ENCODE peak calls at places on chromosomes 2 and 18, in seven cellular contexts. P is GM23248; M is HS-5; X is prostate gland; L is activated CD8-positive, alpha-beta T cell treated with anti-CD3 and anti-CD28 coated beads, Interleukin-2, amount 10 ng/mL, durations not matched to agents 7 days and 5 days; D is GM03348; I is uterus. V is an unnamed sample.
A peak's percentile ranks its signal among the peaks of the same experiment; 100 is the strongest.

GRCh38 chr2:143433158-143433557 is 303.9 kb downstream of the ARHGAP15 start:
- DNase-seq in D (no peak), P (no peak), X (no peak), L (no peak), I (no peak), M (no peak), V (no peak)

GRCh38 chr2:163878718-163879117 is 142.9 kb upstream of the FIGN start:
- DNase-seq in P (peak; percentile 25), L (no peak), D (no peak), X (no peak), M (no peak), I (no peak), V (no peak)

GRCh38 chr2:111185496-111186022 is 64.8 kb downstream of the BCL2L11 start:
- DNase-seq in M (no peak), L (no peak), P (no peak), D (no peak), I (no peak), X (peak; percentile 70), V (no peak)

GRCh38 chr2:46634905-46635304 is 155.5 kb downstream of the TMEM247 start:
- DNase-seq in L (no peak), X (no peak), I (no peak), P (no peak), M (no peak), D (no peak), V (no peak)

GRCh38 chr18:48488388-48488850 is 50.4 kb upstream of the CTIF start:
- DNase-seq in L (no peak), P (peak; percentile 87), M (peak; percentile 80), I (peak; percentile 40), X (peak; percentile 54), D (peak; percentile 77), V (peak; percentile 59)

GRCh38 chr18:54209471-54210180 is 14.8 kb downstream of the MBD2 start:
- DNase-seq in P (peak; percentile 38), D (peak; percentile 17), M (no peak), I (no peak), L (no peak), X (no peak), V (no peak)

GRCh38 chr2:206457188-206457634 is 13.9 kb downstream of the ADAM23 start:
- DNase-seq in L (no peak), X (no peak), I (no peak), M (no peak), P (no peak), D (no peak), V (no peak)

GRCh38 chr2:226320073-226320948 is 479.3 kb downstream of the IRS1 start:
- DNase-seq in X (no peak), I (no peak), M (no peak), L (no peak), P (no peak), D (no peak), V (no peak)

GRCh38 chr2:241555711-241556110 is 2.8 kb upstream of the BOK start:
- DNase-seq in M (no peak), X (no peak), I (no peak), P (no peak), D (no peak), L (no peak), V (no peak)

GRCh38 chr18:61893971-61894750 is 1.4 kb upstream of the RNF152 start:
- DNase-seq in L (peak; percentile 69), I (peak; percentile 89), M (no peak), X (peak; percentile 91), D (peak; percentile 97), P (peak; percentile 83), V (peak; percentile 89)

GRCh38 chr2:217934321-217935131 is 68.3 kb downstream of the TNS1 start:
- DNase-seq in I (peak; percentile 86), D (peak; percentile 92), X (no peak), P (peak; percentile 98), L (no peak), M (peak; percentile 86), V (peak; percentile 93)

GRCh38 chr2:67954125-67954748 is 108.6 kb downstream of the C1D start:
- DNase-seq in M (no peak), L (no peak), D (no peak), X (peak; percentile 11), I (no peak), P (no peak), V (no peak)

GRCh38 chr2:66982766-66983165 is 414.4 kb upstream of the ETAA1 start:
- DNase-seq in X (no peak), P (peak; percentile 34), L (no peak), I (no peak), D (peak; percentile 5), M (no peak), V (no peak)

GRCh38 chr18:78659748-78660147 is 319.9 kb upstream of the SALL3 start:
- DNase-seq in X (peak; percentile 27), L (peak; percentile 26), D (no peak), M (no peak), P (no peak), I (no peak), V (no peak)

GRCh38 chr2:234191819-234192407 is 141.4 kb downstream of the SPP2 start:
- DNase-seq in D (no peak), M (no peak), L (no peak), P (no peak), I (no peak), X (no peak), V (peak; percentile 19)

GRCh38 chr18:76654536-76654935 is 159.5 kb upstream of the ZNF516 start:
- DNase-seq in M (no peak), P (peak; percentile 14), D (no peak), I (no peak), L (no peak), X (no peak), V (no peak)

GRCh38 chr2:71064110-71064611 is 4.3 kb upstream of the NAGK start:
- DNase-seq in I (no peak), D (no peak), M (no peak), L (no peak), P (no peak), X (no peak), V (no peak)

GRCh38 chr2:19346983-19347618 is 11.3 kb downstream of the OSR1 start:
- DNase-seq in L (no peak), X (no peak), I (no peak), P (no peak), M (no peak), D (no peak), V (no peak)

GRCh38 chr2:52386433-52386832 is 1354.5 kb upstream of the NRXN1 start:
- DNase-seq in P (no peak), I (no peak), L (no peak), X (no peak), M (no peak), D (no peak), V (no peak)

GRCh38 chr2:18356676-18357075 is 203.8 kb downstream of the RDH14 start:
- DNase-seq in I (no peak), L (no peak), X (no peak), D (peak; percentile 19), M (no peak), P (peak; percentile 56), V (no peak)

GRCh38 chr2:218834685-218835084 is 3.1 kb upstream of the PRKAG3 start:
- DNase-seq in I (no peak), D (no peak), L (no peak), X (no peak), M (no peak), P (no peak), V (no peak)

GRCh38 chr2:231909631-231910030 is 16.6 kb downstream of the NPPC start:
- DNase-seq in P (no peak), M (no peak), I (no peak), X (no peak), D (no peak), L (no peak), V (no peak)

GRCh38 chr2:224312741-224313140 is 89.2 kb downstream of the FAM124B start:
- DNase-seq in D (no peak), L (no peak), X (no peak), I (no peak), P (no peak), M (no peak), V (no peak)

GRCh38 chr2:33210626-33211025 is 263.9 kb downstream of the LTBP1 start:
- DNase-seq in I (peak; percentile 54), L (no peak), M (peak; percentile 88), P (peak; percentile 96), X (no peak), D (peak; percentile 86), V (peak; percentile 70)

GRCh38 chr18:57542801-57543427 is 43.6 kb downstream of the FECH start:
- DNase-seq in L (no peak), X (no peak), M (no peak), D (peak; percentile 76), I (no peak), P (peak; percentile 86), V (no peak)

GRCh38 chr18:57775937-57776336 is 27.2 kb downstream of the ATP8B1 start:
- DNase-seq in P (peak; percentile 67), M (no peak), D (peak; percentile 29), L (no peak), X (peak; percentile 33), I (no peak), V (no peak)

GRCh38 chr2:24874025-24874424 is 46.0 kb downstream of the ADCY3 start:
- DNase-seq in D (no peak), X (no peak), I (no peak), L (no peak), P (no peak), M (no peak), V (no peak)

GRCh38 chr2:12824304-12824761 is 107.6 kb downstream of the TRIB2 start:
- DNase-seq in X (no peak), D (peak; percentile 77), I (peak; percentile 44), P (peak; percentile 51), M (no peak), L (no peak), V (peak; percentile 46)

GRCh38 chr2:106972782-106973181 is 86.8 kb upstream of the ST6GAL2 start:
- DNase-seq in P (peak; percentile 56), I (no peak), L (no peak), M (no peak), X (no peak), D (peak; percentile 37), V (no peak)

GRCh38 chr2:138827426-138828054 is 47.4 kb upstream of the NXPH2 start:
- DNase-seq in I (no peak), P (peak; percentile 67), L (peak; percentile 32), D (peak; percentile 71), M (peak; percentile 40), X (peak; percentile 10), V (peak; percentile 2)

GRCh38 chr2:109342890-109343289 is 213.9 kb downstream of the SH3RF3 start:
- DNase-seq in L (no peak), D (no peak), P (no peak), I (no peak), X (no peak), M (no peak), V (no peak)

GRCh38 chr2:19898592-19899329 is 3.0 kb downstream of the TTC32 start:
- DNase-seq in L (no peak), X (no peak), D (no peak), M (no peak), P (peak; percentile 45), I (no peak), V (no peak)

GRCh38 chr2:229443141-229443540 is 172.1 kb upstream of the PID1 start:
- DNase-seq in X (no peak), I (no peak), P (no peak), L (no peak), D (no peak), M (no peak), V (no peak)

GRCh38 chr2:173934895-173935294 is 30.3 kb downstream of the SP3 start:
- DNase-seq in X (no peak), I (no peak), D (no peak), L (no peak), M (no peak), P (no peak), V (no peak)

GRCh38 chr2:104378853-104379374 is 475.0 kb upstream of the POU3F3 start:
- DNase-seq in P (peak; percentile 30), I (no peak), M (no peak), L (peak; percentile 49), D (no peak), X (no peak), V (no peak)

V was measured in hepatic stellate cell.